ENCODE peak calls at places on chromosomes 3 and 15, in five cellular contexts. K is A549, J is Right ventricle myocardium superior, B is neural crest cell, H is SJSA1. C is an unnamed sample.

GRCh38 chr3:32203854-32204253 is 34.6 kb upstream of the CMTM8 start:
- DNase-seq in K (no peak), J (no peak), B (no peak), H (no peak), C (no peak)

GRCh38 chr3:42057561-42058211 is 33.5 kb upstream of the TRAK1 start:
- DNase-seq in K (no peak), J (no peak), B (no peak), H (no peak), C (no peak)

GRCh38 chr15:66151809-66152208 is 101.7 kb downstream of the MEGF11 start:
- DNase-seq in K (no peak), J (peak; percentile 72), B (no peak), H (no peak), C (peak; percentile 35)

GRCh38 chr3:170448530-170449110 is 30.0 kb downstream of the CLDN11 start:
- DNase-seq in K (no peak), J (no peak), B (no peak), H (no peak), C (no peak)

GRCh38 chr15:62348119-62348518 is 183.0 kb upstream of the C2CD4B start:
- DNase-seq in K (no peak), J (no peak), B (no peak), H (no peak), C (no peak)

GRCh38 chr15:96160269-96160668 is 170.2 kb upstream of the NR2F2 start:
- DNase-seq in K (no peak), J (peak; percentile 70), B (no peak), H (no peak), C (no peak)

GRCh38 chr3:119974666-119975065 is 119.6 kb downstream of the GSK3B start:
- DNase-seq in K (no peak), J (no peak), B (no peak), H (no peak), C (no peak)

GRCh38 chr15:78508272-78508671 is 895 bp downstream of the HYKK start:
- DNase-seq in K (no peak), J (no peak), B (no peak), H (no peak), C (no peak)

GRCh38 chr3:59006791-59007517 is 42.9 kb downstream of the CFAP20DC start:
- DNase-seq in K (no peak), J (peak; percentile 59), B (no peak), H (no peak), C (no peak)

GRCh38 chr3:82790307-82791097 is 1029.1 kb upstream of the GBE1 start:
- DNase-seq in K (no peak), J (no peak), B (no peak), H (no peak), C (no peak)

GRCh38 chr3:137039570-137039969 is 81.8 kb downstream of the IL20RB start:
- DNase-seq in K (no peak), J (no peak), B (no peak), H (no peak), C (no peak)

GRCh38 chr3:193489949-193490348 is 64.7 kb downstream of the ATP13A4 start:
- DNase-seq in K (no peak), J (no peak), B (no peak), H (no peak), C (no peak)

GRCh38 chr15:38662398-38662797 is 97.8 kb upstream of the RASGRP1 start:
- DNase-seq in K (no peak), J (no peak), B (no peak), H (no peak), C (no peak)

GRCh38 chr3:39361252-39361927 is 21.8 kb upstream of the SLC25A38 start:
- DNase-seq in K (no peak), J (no peak), B (no peak), H (no peak), C (no peak)

GRCh38 chr15:47813985-47814384 is 96.7 kb downstream of the SEMA6D start:
- DNase-seq in K (no peak), J (no peak), B (no peak), H (peak; percentile 7), C (no peak)

GRCh38 chr3:169746924-169747323 is 17.9 kb downstream of the TERC start:
- DNase-seq in K (no peak), J (no peak), B (no peak), H (no peak), C (no peak)

GRCh38 chr3:112736386-112736785 is 95.4 kb upstream of the CCDC80 start:
- DNase-seq in K (no peak), J (no peak), B (no peak), H (no peak), C (no peak)

GRCh38 chr3:88324788-88325187 is 175.0 kb downstream of the C3orf38 start:
- DNase-seq in K (no peak), J (no peak), B (no peak), H (no peak), C (no peak)

GRCh38 chr3:56787784-56788256 is 13.9 kb downstream of the ARHGEF3 start:
- DNase-seq in K (no peak), J (no peak), B (no peak), H (no peak), C (no peak)

GRCh38 chr15:92663250-92663951 is 7.8 kb upstream of the FAM174B start:
- DNase-seq in K (no peak), J (no peak), B (no peak), H (no peak), C (no peak)

GRCh38 chr15:40217166-40217785 is 21.6 kb upstream of the PAK6 start:
- DNase-seq in K (peak; percentile 38), J (no peak), B (peak; percentile 36), H (peak; percentile 59), C (peak; percentile 45)

GRCh38 chr15:73957276-73957675 is 31.0 kb downstream of the LOXL1 start:
- DNase-seq in K (no peak), J (no peak), B (no peak), H (no peak), C (no peak)

GRCh38 chr15:88847144-88847543 is 43.9 kb downstream of the ACAN start:
- DNase-seq in K (no peak), J (no peak), B (no peak), H (no peak), C (no peak)

GRCh38 chr3:32391643-32392529 is at the start of gene CMTM7:
- DNase-seq in K (peak; percentile 43), J (peak; percentile 86), B (peak; percentile 45), H (peak; percentile 66), C (no peak)

GRCh38 chr15:96042734-96043224 is 287.7 kb upstream of the NR2F2 start:
- DNase-seq in K (no peak), J (no peak), B (no peak), H (no peak), C (no peak)

GRCh38 chr3:40336511-40337135 is 27.1 kb downstream of the EIF1B start:
- DNase-seq in K (no peak), J (no peak), B (no peak), H (no peak), C (no peak)

GRCh38 chr15:69576035-69576526 is 123.5 kb downstream of the RPLP1 start:
- DNase-seq in K (peak; percentile 87), J (peak; percentile 70), B (peak; percentile 29), H (peak; percentile 76), C (no peak)

GRCh38 chr15:79635897-79636596 is 203.9 kb downstream of the MINAR1 start:
- DNase-seq in K (no peak), J (no peak), B (no peak), H (no peak), C (no peak)

GRCh38 chr15:35397027-35397426 is 148.9 kb downstream of the DPH6 start:
- DNase-seq in K (no peak), J (no peak), B (no peak), H (no peak), C (no peak)

GRCh38 chr3:69016901-69017300 is 3.4 kb upstream of the EOGT start:
- DNase-seq in K (no peak), J (no peak), B (no peak), H (no peak), C (no peak)

GRCh38 chr15:90860942-90861675 is 7.3 kb upstream of the FURIN start:
- DNase-seq in K (peak; percentile 95), J (no peak), B (no peak), H (no peak), C (no peak)

GRCh38 chr3:155185623-155186022 is 105.5 kb downstream of the MME start:
- DNase-seq in K (no peak), J (no peak), B (no peak), H (no peak), C (peak; percentile 42)

GRCh38 chr3:128152419-128153155 is 694 bp upstream of the EEFSEC start:
- DNase-seq in K (no peak), J (no peak), B (no peak), H (no peak), C (peak; percentile 59)

GRCh38 chr15:71577071-71577470 is 233.3 kb upstream of the NR2E3 start:
- DNase-seq in K (no peak), J (no peak), B (no peak), H (no peak), C (no peak)

GRCh38 chr3:54900954-54901591 is 26.8 kb downstream of the LRTM1 start:
- DNase-seq in K (no peak), J (peak; percentile 47), B (no peak), H (no peak), C (no peak)

C was measured in iPS DF 19.7.